ENCODE peak calls at places on chromosome 11, in four cellular contexts. G, C, Y and A are unnamed samples.

GRCh38 chr11:20014067-20014402 is 146.2 kb downstream of the DBX1 start:
- DNase-seq in Y (no peak), C (no peak), G (no peak), A (no peak)

GRCh38 chr11:128250482-128250881 is 336.9 kb downstream of the ETS1 start:
- DNase-seq in Y (no peak), C (no peak), G (no peak), A (no peak)

GRCh38 chr11:66559141-66559861 is 9.1 kb downstream of the CTSF start:
- DNase-seq in Y (no peak), C (no peak), G (peak; percentile 96), A (peak; percentile 55)

GRCh38 chr11:132475046-132475445 is 1057.3 kb downstream of the OPCML start:
- DNase-seq in C (no peak), Y (no peak), G (no peak), A (no peak)

GRCh38 chr11:67649634-67650540 is 643 bp downstream of the ACY3 start:
- DNase-seq in C (no peak), G (no peak), Y (no peak), A (no peak)

GRCh38 chr11:8810331-8811301 is 100.4 kb upstream of the AKIP1 start:
- DNase-seq in G (peak; percentile 57), Y (no peak), C (peak; percentile 63), A (peak; percentile 80)

GRCh38 chr11:105315287-105315686 is 175.7 kb upstream of the CARD18 start:
- DNase-seq in G (no peak), Y (no peak), C (peak; percentile 15), A (no peak)

GRCh38 chr11:69157822-69158231 is 2.1 kb downstream of the SMIM38 start:
- DNase-seq in Y (no peak), G (no peak), C (no peak), A (no peak)

GRCh38 chr11:111814567-111814966 is 48.4 kb upstream of the PPP2R1B start:
- DNase-seq in Y (no peak), G (no peak), C (no peak), A (no peak)

GRCh38 chr11:6646631-6647281 is 8.9 kb downstream of the DCHS1 start:
- DNase-seq in Y (peak; percentile 61), C (no peak), G (no peak), A (no peak)

GRCh38 chr11:123033895-123034294 is 28.0 kb downstream of the HSPA8 start:
- DNase-seq in G (no peak), C (no peak), Y (no peak), A (no peak)

DNA sequence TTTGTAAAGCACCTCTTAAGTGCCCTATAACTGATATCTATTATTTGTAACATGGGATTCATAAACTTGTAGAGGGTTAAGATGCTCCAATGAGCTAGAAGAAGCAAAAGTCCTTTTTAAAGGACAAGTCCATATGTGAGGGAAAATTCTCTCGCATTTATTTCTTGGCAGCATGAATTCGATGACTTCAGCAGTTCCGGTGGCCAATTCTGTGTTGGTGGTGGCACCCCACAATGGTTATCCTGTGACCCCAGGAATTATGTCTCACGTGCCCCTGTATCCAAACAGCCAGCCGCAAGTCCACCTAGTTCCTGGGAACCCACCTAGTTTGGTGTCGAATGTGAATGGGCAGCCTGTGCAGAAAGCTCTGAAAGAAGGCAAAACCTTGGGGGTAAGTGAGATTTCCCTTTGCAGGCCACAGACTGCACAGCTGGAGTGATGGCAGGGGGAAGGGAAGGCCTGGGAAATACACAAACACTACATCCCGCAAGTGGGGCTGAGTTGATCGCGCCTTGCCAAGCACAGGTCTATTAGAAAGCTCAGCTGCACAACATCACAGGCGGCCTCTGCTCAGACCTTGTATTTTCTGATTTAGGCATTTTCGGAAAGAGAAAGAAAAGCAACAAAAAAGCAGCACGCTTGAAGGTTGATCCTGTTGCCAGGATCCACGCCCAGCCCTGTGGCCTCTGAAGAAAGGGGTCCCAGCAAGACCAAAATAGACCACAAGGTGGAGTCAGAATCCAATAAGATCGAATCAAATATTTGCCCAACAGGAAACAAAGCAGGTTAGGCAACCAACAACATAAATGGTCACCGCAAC is 1.5 kb downstream of the MS4A8 start:
- DNase-seq in C (peak; percentile 29), Y (no peak), G (peak; percentile 43), A (peak; percentile 50)
- TF ChIP-seq TCF7 in C (no peak), Y (no peak), G (no peak), A (no peak)

GRCh38 chr11:44709281-44709562 is 17.5 kb upstream of the TSPAN18 start:
- DNase-seq in C (peak; percentile 74), Y (no peak), G (no peak), A (no peak)
- TF ChIP-seq ATF3 in C (peak; percentile 87), Y (no peak), G (no peak), A (no peak)

GRCh38 chr11:75432911-75433321 is at the start of gene KLHL35:
- DNase-seq in G (peak; percentile 43), C (no peak), Y (no peak), A (no peak)
- TF ChIP-seq TCF7 in G (no peak), C (no peak), Y (no peak), A (no peak)

GRCh38 chr11:133951484-133952198 is 5.1 kb downstream of the IGSF9B start:
- DNase-seq in Y (no peak), C (no peak), G (no peak), A (peak; percentile 52)
- TF ChIP-seq ATF3 in Y (no peak), C (no peak), G (no peak), A (no peak)

GRCh38 chr11:1498262-1498661 is 11.7 kb upstream of the MOB2 start:
- DNase-seq in Y (no peak), C (no peak), G (no peak), A (no peak)
- TF ChIP-seq TCF7 in Y (no peak), C (no peak), G (no peak), A (no peak)

DNA sequence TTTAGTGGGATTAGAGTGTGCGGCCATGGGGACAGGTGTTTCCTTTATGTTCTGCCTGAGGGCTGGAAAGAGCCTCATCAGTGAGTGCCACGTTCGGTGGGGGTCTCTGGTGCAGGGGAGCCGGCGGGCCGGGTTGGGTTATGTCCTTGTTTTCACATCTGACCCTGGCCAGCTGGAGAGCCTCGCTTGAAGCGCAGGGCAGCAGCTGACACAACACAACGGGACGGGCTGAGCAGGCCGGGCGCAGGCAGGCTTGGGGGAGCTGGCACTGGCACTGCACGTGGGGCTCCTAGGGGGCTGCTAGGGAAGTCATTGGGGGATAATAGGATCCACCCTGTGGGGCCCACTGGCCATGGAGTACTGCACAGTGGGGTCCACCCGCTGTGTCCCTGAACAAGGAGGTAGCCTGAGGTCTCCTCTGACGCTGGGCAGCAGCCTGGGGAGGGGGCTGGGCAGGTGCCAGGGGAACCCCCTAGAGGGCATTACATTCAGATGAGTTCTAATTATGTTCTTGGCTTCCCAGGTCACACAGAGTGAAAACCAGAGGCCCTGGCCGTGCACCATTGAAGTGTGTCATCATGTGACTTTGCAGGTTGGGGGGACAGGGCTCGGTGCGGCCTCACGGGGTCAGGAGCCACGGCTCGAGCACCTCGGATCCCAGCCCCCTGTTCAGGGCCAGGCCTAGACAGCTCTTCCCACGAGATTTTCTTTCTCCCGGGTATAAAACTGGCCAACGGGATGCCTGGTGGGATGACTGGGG is 95.1 kb downstream of the KCNQ1 start:
- DNase-seq in Y (no peak), G (no peak), C (no peak), A (no peak)
- TF ChIP-seq ATF3 in Y (no peak), G (no peak), C (no peak), A (no peak)

DNA sequence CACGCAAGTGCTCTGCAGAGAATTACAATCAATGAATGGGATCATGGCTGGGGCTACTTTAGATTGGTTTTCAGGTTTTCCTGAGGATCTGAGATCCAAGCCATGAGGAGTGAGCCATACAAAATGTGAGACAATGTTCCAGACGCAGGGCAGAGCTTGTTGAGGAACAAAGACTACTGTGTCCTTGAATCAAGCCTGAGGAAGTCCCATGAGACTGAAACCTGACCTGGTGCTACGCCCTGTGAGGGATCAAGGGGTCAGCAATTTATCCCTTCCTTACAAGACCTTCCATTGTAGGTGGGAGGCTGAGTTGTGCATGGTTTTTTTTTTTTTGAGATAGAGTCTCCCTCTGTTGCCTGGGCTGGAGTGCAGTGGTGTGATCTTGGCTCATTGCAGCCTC is 2.1 kb downstream of the INCENP start:
- DNase-seq in C (no peak), Y (no peak), G (no peak), A (no peak)
- TF ChIP-seq TCF7 in C (no peak), Y (no peak), G (no peak), A (no peak)

GRCh38 chr11:44774131-44774530 is 47.4 kb downstream of the TSPAN18 start:
- DNase-seq in Y (no peak), C (no peak), G (no peak), A (peak; percentile 41)
- TF ChIP-seq ATF3 in Y (no peak), C (no peak), G (no peak), A (no peak)

GRCh38 chr11:117480221-117480620 is 152.6 kb downstream of the CEP164 start:
- DNase-seq in Y (no peak), C (no peak), G (no peak), A (no peak)

GRCh38 chr11:117478126-117478856 is 150.6 kb downstream of the CEP164 start:
- DNase-seq in G (no peak), Y (no peak), C (no peak), A (no peak)

GRCh38 chr11:117477721-117478120 is 150.1 kb downstream of the CEP164 start:
- DNase-seq in G (no peak), Y (no peak), C (no peak), A (no peak)

GRCh38 chr11:117478926-117479325 is 151.3 kb downstream of the CEP164 start:
- DNase-seq in C (no peak), G (no peak), Y (no peak), A (no peak)

GRCh38 chr11:117479372-117479771 is 151.7 kb downstream of the CEP164 start:
- DNase-seq in G (peak; percentile 53), Y (no peak), C (no peak), A (peak; percentile 63)
- TF ChIP-seq TCF7 in G (no peak), Y (no peak), C (no peak), A (no peak)

DNA sequence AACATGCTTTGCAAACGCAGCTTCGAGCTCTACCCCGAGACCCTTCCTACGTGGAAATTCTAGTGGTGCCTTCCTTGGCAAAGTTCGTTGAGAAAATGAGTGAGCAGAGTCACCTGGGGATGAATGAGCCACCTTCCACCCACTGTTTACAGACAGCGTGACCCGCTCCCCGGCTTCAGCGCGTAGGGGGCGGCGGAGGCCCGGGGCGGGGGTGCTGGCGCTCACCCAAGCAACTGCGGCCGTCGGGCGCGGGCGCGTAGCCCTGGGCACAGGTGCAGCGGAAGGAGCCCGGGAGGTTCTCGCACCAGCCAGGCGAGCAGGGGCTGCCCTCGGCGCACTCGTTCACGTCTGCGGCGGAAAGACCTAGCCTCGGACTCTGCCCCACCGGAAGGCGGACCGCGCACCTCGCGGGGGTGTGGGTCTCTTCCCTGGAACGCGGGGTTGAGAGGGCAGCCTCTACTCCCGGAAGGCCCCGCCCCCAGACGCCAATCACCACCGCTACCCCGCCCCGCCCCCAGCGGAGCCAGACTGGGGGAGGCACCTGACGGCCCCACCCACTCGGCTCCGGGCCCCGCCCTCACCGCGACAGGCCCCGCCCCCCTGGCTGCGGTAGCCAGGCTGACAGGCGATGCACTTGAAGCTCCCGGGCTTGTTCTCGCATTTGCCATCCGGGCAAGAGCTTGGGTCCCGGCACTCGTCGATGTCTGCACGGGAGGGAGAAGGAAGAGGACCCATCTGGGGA is 11.8 kb downstream of the LTBP3 start:
- DNase-seq in C (peak; percentile 75), G (peak; percentile 97), Y (no peak), A (peak; percentile 99)
- TF ChIP-seq ATF3 in C (no peak), G (no peak), Y (no peak), A (no peak)